ENCODE peak calls at places on chromosomes 13 and 19, in five cellular contexts. D, J, L, S and I are unnamed samples.

GRCh38 chr19:55086730-55087541 is 11.3 kb downstream of the EPS8L1 start:
- DNase-seq in J (peak), L (no peak), S (no peak), D (no peak), I (no peak)

GRCh38 chr13:60334310-60334709 is 62.7 kb upstream of the TDRD3 start:
- DNase-seq in L (no peak), J (no peak), D (no peak), S (no peak), I (no peak)

GRCh38 chr19:1259206-1259872 is 9.8 kb upstream of the CIRBP start:
- DNase-seq in S (peak), D (no peak), J (peak), L (peak), I (peak)

GRCh38 chr19:2722541-2723344 is 1.6 kb upstream of the DIRAS1 start:
- DNase-seq in J (peak), L (no peak), S (no peak), D (no peak), I (no peak)

GRCh38 chr19:13557756-13558398 is 51.6 kb upstream of the CACNA1A start:
- DNase-seq in D (no peak), J (no peak), L (no peak), S (no peak), I (no peak)

GRCh38 chr19:8571006-8571411 is 6.2 kb downstream of the MYO1F start:
- DNase-seq in S (no peak), D (no peak), L (peak), J (no peak), I (peak)

GRCh38 chr19:38470788-38471480 is 37.4 kb downstream of the RYR1 start:
- DNase-seq in J (no peak), D (no peak), L (no peak), S (no peak), I (no peak)

GRCh38 chr13:94435604-94436226 is 43.8 kb downstream of the DCT start:
- DNase-seq in L (no peak), S (no peak), J (no peak), D (no peak), I (peak)